ENCODE peak calls at places on chromosomes 16 and 17, in nine cellular contexts. One of them, this sample, is unnamed.

GRCh38 chr17:83079340-83079747 is at the start of gene METRNL:
- DNase-seq in AG09309: no peak
- DNase-seq in stimulated activated CD4-positive, alpha-beta T cell treated with anti-CD3 and anti-CD28 coated beads, Interleukin-1b, Interleukin-23, amount 100 ng/mL, for 1 hour: no peak
- DNase-seq in T-helper 9 cell: peak; percentile 50
- DNase-seq in GM03348: peak; percentile 98
- DNase-seq in SHP77 treated with DMSO at 0.1 percent for 48 hours: no peak
- DNase-seq in NCI-H1417: peak; percentile 36
- DNase-seq in frontal cortex: peak; percentile 96
- DNase-seq in MCF 10A: peak; percentile 53
- DNase-seq in this sample: no peak

GRCh38 chr17:59423137-59423703 is 91.8 kb downstream of the YPEL2 start:
- DNase-seq in AG09309: no peak
- DNase-seq in SHP77 treated with DMSO at 0.1 percent for 48 hours: no peak
- DNase-seq in stimulated activated CD4-positive, alpha-beta T cell treated with anti-CD3 and anti-CD28 coated beads, Interleukin-1b, Interleukin-23, amount 100 ng/mL, for 1 hour: no peak
- DNase-seq in frontal cortex: no peak
- DNase-seq in MCF 10A: peak; percentile 75
- DNase-seq in NCI-H1417: no peak
- DNase-seq in GM03348: peak; percentile 73
- DNase-seq in T-helper 9 cell: no peak
- DNase-seq in this sample: no peak

GRCh38 chr16:49417354-49417753 is 43.8 kb downstream of the C16orf78 start:
- DNase-seq in NCI-H1417: no peak
- DNase-seq in MCF 10A: no peak
- DNase-seq in T-helper 9 cell: no peak
- DNase-seq in GM03348: no peak
- DNase-seq in SHP77 treated with DMSO at 0.1 percent for 48 hours: no peak
- DNase-seq in AG09309: no peak
- DNase-seq in stimulated activated CD4-positive, alpha-beta T cell treated with anti-CD3 and anti-CD28 coated beads, Interleukin-1b, Interleukin-23, amount 100 ng/mL, for 1 hour: no peak
- DNase-seq in frontal cortex: no peak
- DNase-seq in this sample: no peak

GRCh38 chr17:62876063-62876462 is 67.9 kb upstream of the MARCHF10 start:
- DNase-seq in GM03348: peak; percentile 20
- DNase-seq in AG09309: no peak
- DNase-seq in T-helper 9 cell: no peak
- DNase-seq in stimulated activated CD4-positive, alpha-beta T cell treated with anti-CD3 and anti-CD28 coated beads, Interleukin-1b, Interleukin-23, amount 100 ng/mL, for 1 hour: no peak
- DNase-seq in SHP77 treated with DMSO at 0.1 percent for 48 hours: no peak
- DNase-seq in NCI-H1417: no peak
- DNase-seq in frontal cortex: no peak
- DNase-seq in MCF 10A: peak; percentile 77
- DNase-seq in this sample: no peak

GRCh38 chr17:81439926-81440450 is 44.7 kb downstream of the BAHCC1 start:
- DNase-seq in frontal cortex: no peak
- DNase-seq in MCF 10A: no peak
- DNase-seq in NCI-H1417: no peak
- DNase-seq in T-helper 9 cell: no peak
- DNase-seq in AG09309: no peak
- DNase-seq in stimulated activated CD4-positive, alpha-beta T cell treated with anti-CD3 and anti-CD28 coated beads, Interleukin-1b, Interleukin-23, amount 100 ng/mL, for 1 hour: no peak
- DNase-seq in SHP77 treated with DMSO at 0.1 percent for 48 hours: no peak
- DNase-seq in GM03348: no peak
- DNase-seq in this sample: no peak

GRCh38 chr16:17331991-17332390 is 138.8 kb downstream of the XYLT1 start:
- DNase-seq in SHP77 treated with DMSO at 0.1 percent for 48 hours: no peak
- DNase-seq in GM03348: no peak
- DNase-seq in stimulated activated CD4-positive, alpha-beta T cell treated with anti-CD3 and anti-CD28 coated beads, Interleukin-1b, Interleukin-23, amount 100 ng/mL, for 1 hour: no peak
- DNase-seq in T-helper 9 cell: no peak
- DNase-seq in MCF 10A: no peak
- DNase-seq in frontal cortex: no peak
- DNase-seq in NCI-H1417: no peak
- DNase-seq in AG09309: no peak
- DNase-seq in this sample: no peak

GRCh38 chr17:50261051-50261915 is 13.0 kb upstream of the TMEM92 start:
- DNase-seq in stimulated activated CD4-positive, alpha-beta T cell treated with anti-CD3 and anti-CD28 coated beads, Interleukin-1b, Interleukin-23, amount 100 ng/mL, for 1 hour: no peak
- DNase-seq in NCI-H1417: no peak
- DNase-seq in GM03348: no peak
- DNase-seq in frontal cortex: peak; percentile 4
- DNase-seq in AG09309: no peak
- DNase-seq in SHP77 treated with DMSO at 0.1 percent for 48 hours: no peak
- DNase-seq in T-helper 9 cell: no peak
- DNase-seq in MCF 10A: no peak
- DNase-seq in this sample: no peak

GRCh38 chr16:50326835-50327465 is 41.8 kb downstream of the BRD7 start:
- DNase-seq in NCI-H1417: no peak
- DNase-seq in AG09309: no peak
- DNase-seq in SHP77 treated with DMSO at 0.1 percent for 48 hours: no peak
- DNase-seq in stimulated activated CD4-positive, alpha-beta T cell treated with anti-CD3 and anti-CD28 coated beads, Interleukin-1b, Interleukin-23, amount 100 ng/mL, for 1 hour: peak; percentile 17
- DNase-seq in MCF 10A: peak; percentile 54
- DNase-seq in T-helper 9 cell: peak; percentile 50
- DNase-seq in frontal cortex: no peak
- DNase-seq in GM03348: peak; percentile 37
- DNase-seq in this sample: no peak

GRCh38 chr16:48232459-48233040 is 11.6 kb upstream of the LONP2 start:
- DNase-seq in GM03348: no peak
- DNase-seq in AG09309: no peak
- DNase-seq in T-helper 9 cell: no peak
- DNase-seq in MCF 10A: no peak
- DNase-seq in NCI-H1417: no peak
- DNase-seq in stimulated activated CD4-positive, alpha-beta T cell treated with anti-CD3 and anti-CD28 coated beads, Interleukin-1b, Interleukin-23, amount 100 ng/mL, for 1 hour: no peak
- DNase-seq in SHP77 treated with DMSO at 0.1 percent for 48 hours: no peak
- DNase-seq in frontal cortex: no peak
- DNase-seq in this sample: no peak

GRCh38 chr16:794853-795466 is 5.6 kb downstream of the GNG13 start:
- DNase-seq in GM03348: no peak
- DNase-seq in frontal cortex: no peak
- DNase-seq in NCI-H1417: no peak
- DNase-seq in T-helper 9 cell: no peak
- DNase-seq in stimulated activated CD4-positive, alpha-beta T cell treated with anti-CD3 and anti-CD28 coated beads, Interleukin-1b, Interleukin-23, amount 100 ng/mL, for 1 hour: no peak
- DNase-seq in SHP77 treated with DMSO at 0.1 percent for 48 hours: no peak
- DNase-seq in AG09309: no peak
- DNase-seq in MCF 10A: no peak
- DNase-seq in this sample: no peak

GRCh38 chr17:32161506-32162365 is 19.4 kb downstream of the RHOT1 start:
- DNase-seq in SHP77 treated with DMSO at 0.1 percent for 48 hours: no peak
- DNase-seq in AG09309: peak; percentile 50
- DNase-seq in GM03348: peak; percentile 73
- DNase-seq in frontal cortex: no peak
- DNase-seq in stimulated activated CD4-positive, alpha-beta T cell treated with anti-CD3 and anti-CD28 coated beads, Interleukin-1b, Interleukin-23, amount 100 ng/mL, for 1 hour: no peak
- DNase-seq in T-helper 9 cell: no peak
- DNase-seq in NCI-H1417: no peak
- DNase-seq in MCF 10A: peak; percentile 23
- DNase-seq in this sample: no peak

GRCh38 chr17:43772877-43773648 is 5.7 kb downstream of the DUSP3 start:
- DNase-seq in NCI-H1417: no peak
- DNase-seq in frontal cortex: no peak
- DNase-seq in MCF 10A: no peak
- DNase-seq in AG09309: no peak
- DNase-seq in SHP77 treated with DMSO at 0.1 percent for 48 hours: no peak
- DNase-seq in GM03348: no peak
- DNase-seq in T-helper 9 cell: no peak
- DNase-seq in stimulated activated CD4-positive, alpha-beta T cell treated with anti-CD3 and anti-CD28 coated beads, Interleukin-1b, Interleukin-23, amount 100 ng/mL, for 1 hour: no peak
- DNase-seq in this sample: no peak

GRCh38 chr17:6940186-6940649 is 55.6 kb upstream of the ALOX12 start:
- DNase-seq in AG09309: no peak
- DNase-seq in frontal cortex: no peak
- DNase-seq in stimulated activated CD4-positive, alpha-beta T cell treated with anti-CD3 and anti-CD28 coated beads, Interleukin-1b, Interleukin-23, amount 100 ng/mL, for 1 hour: no peak
- DNase-seq in NCI-H1417: no peak
- DNase-seq in SHP77 treated with DMSO at 0.1 percent for 48 hours: no peak
- DNase-seq in GM03348: peak; percentile 67
- DNase-seq in T-helper 9 cell: no peak
- DNase-seq in MCF 10A: no peak
- DNase-seq in this sample: no peak

GRCh38 chr17:83193336-83194188 is 114.2 kb downstream of the METRNL start:
- DNase-seq in NCI-H1417: no peak
- DNase-seq in T-helper 9 cell: no peak
- DNase-seq in frontal cortex: no peak
- DNase-seq in SHP77 treated with DMSO at 0.1 percent for 48 hours: no peak
- DNase-seq in MCF 10A: no peak
- DNase-seq in AG09309: no peak
- DNase-seq in GM03348: no peak
- DNase-seq in stimulated activated CD4-positive, alpha-beta T cell treated with anti-CD3 and anti-CD28 coated beads, Interleukin-1b, Interleukin-23, amount 100 ng/mL, for 1 hour: no peak
- DNase-seq in this sample: no peak

GRCh38 chr17:1275962-1276736 is 3.3 kb upstream of the TRARG1 start:
- DNase-seq in frontal cortex: peak; percentile 49
- DNase-seq in MCF 10A: peak; percentile 58
- DNase-seq in T-helper 9 cell: peak; percentile 75
- DNase-seq in stimulated activated CD4-positive, alpha-beta T cell treated with anti-CD3 and anti-CD28 coated beads, Interleukin-1b, Interleukin-23, amount 100 ng/mL, for 1 hour: peak; percentile 38
- DNase-seq in GM03348: peak; percentile 87
- DNase-seq in SHP77 treated with DMSO at 0.1 percent for 48 hours: no peak
- DNase-seq in AG09309: no peak
- DNase-seq in NCI-H1417: peak; percentile 24
- DNase-seq in this sample: peak; percentile 93

GRCh38 chr17:10270258-10270657 is 71.9 kb upstream of the GAS7 start:
- DNase-seq in MCF 10A: no peak
- DNase-seq in NCI-H1417: no peak
- DNase-seq in stimulated activated CD4-positive, alpha-beta T cell treated with anti-CD3 and anti-CD28 coated beads, Interleukin-1b, Interleukin-23, amount 100 ng/mL, for 1 hour: no peak
- DNase-seq in GM03348: peak; percentile 42
- DNase-seq in T-helper 9 cell: no peak
- DNase-seq in AG09309: no peak
- DNase-seq in SHP77 treated with DMSO at 0.1 percent for 48 hours: no peak
- DNase-seq in frontal cortex: no peak
- DNase-seq in this sample: no peak

GRCh38 chr16:85037050-85037410 is 9.4 kb downstream of the KIAA0513 start:
- DNase-seq in NCI-H1417: no peak
- DNase-seq in T-helper 9 cell: no peak
- DNase-seq in stimulated activated CD4-positive, alpha-beta T cell treated with anti-CD3 and anti-CD28 coated beads, Interleukin-1b, Interleukin-23, amount 100 ng/mL, for 1 hour: no peak
- DNase-seq in MCF 10A: peak; percentile 96
- DNase-seq in SHP77 treated with DMSO at 0.1 percent for 48 hours: peak; percentile 96
- DNase-seq in GM03348: no peak
- DNase-seq in frontal cortex: no peak
- DNase-seq in AG09309: peak; percentile 37
- DNase-seq in this sample: no peak

GRCh38 chr17:31571124-31571892 is 179.8 kb downstream of the RAB11FIP4 start:
- DNase-seq in frontal cortex: no peak
- DNase-seq in GM03348: peak; percentile 91
- DNase-seq in stimulated activated CD4-positive, alpha-beta T cell treated with anti-CD3 and anti-CD28 coated beads, Interleukin-1b, Interleukin-23, amount 100 ng/mL, for 1 hour: no peak
- DNase-seq in SHP77 treated with DMSO at 0.1 percent for 48 hours: no peak
- DNase-seq in T-helper 9 cell: no peak
- DNase-seq in MCF 10A: peak; percentile 88
- DNase-seq in AG09309: no peak
- DNase-seq in NCI-H1417: no peak
- DNase-seq in this sample: no peak

GRCh38 chr16:10180771-10181163 is 1.5 kb downstream of the GRIN2A start:
- DNase-seq in NCI-H1417: no peak
- DNase-seq in AG09309: no peak
- DNase-seq in stimulated activated CD4-positive, alpha-beta T cell treated with anti-CD3 and anti-CD28 coated beads, Interleukin-1b, Interleukin-23, amount 100 ng/mL, for 1 hour: no peak
- DNase-seq in MCF 10A: no peak
- DNase-seq in frontal cortex: peak; percentile 39
- DNase-seq in GM03348: peak; percentile 42
- DNase-seq in T-helper 9 cell: no peak
- DNase-seq in SHP77 treated with DMSO at 0.1 percent for 48 hours: no peak
- DNase-seq in this sample: peak; percentile 59

GRCh38 chr17:71338396-71338795 is 782.4 kb upstream of the SOX9 start:
- DNase-seq in AG09309: peak; percentile 31
- DNase-seq in NCI-H1417: no peak
- DNase-seq in GM03348: peak; percentile 65
- DNase-seq in MCF 10A: peak; percentile 58
- DNase-seq in T-helper 9 cell: no peak
- DNase-seq in stimulated activated CD4-positive, alpha-beta T cell treated with anti-CD3 and anti-CD28 coated beads, Interleukin-1b, Interleukin-23, amount 100 ng/mL, for 1 hour: no peak
- DNase-seq in frontal cortex: no peak
- DNase-seq in SHP77 treated with DMSO at 0.1 percent for 48 hours: no peak
- DNase-seq in this sample: no peak